ENCODE peak calls at places on chromosomes 2 and 18, in four cellular contexts. O is SK-N-SH, R is A549, L is HCT116. F is an unnamed sample.
A peak's percentile ranks its signal among the peaks of the same experiment; 100 is the strongest.

GRCh38 chr2:191910518-191910917 is 63.6 kb upstream of the CAVIN2 start:
- DNase-seq in O (no peak), R (no peak), L (no peak), F (no peak)

GRCh38 chr2:170723446-170723958 is 8.4 kb downstream of the SP5 start:
- DNase-seq in O (no peak), R (no peak), L (no peak), F (no peak)

GRCh38 chr2:120247851-120248250 is 4.8 kb upstream of the RALB start:
- DNase-seq in O (no peak), R (no peak), L (no peak), F (no peak)

GRCh38 chr18:79123948-79124347 is 54.8 kb downstream of the ATP9B start:
- DNase-seq in O (no peak), R (no peak), L (no peak), F (no peak)

GRCh38 chr2:20957745-20958144 is 86.1 kb downstream of the APOB start:
- DNase-seq in O (no peak), R (no peak), L (no peak), F (no peak)

GRCh38 chr2:69082430-69082997 is 69.5 kb downstream of the ANTXR1 start:
- DNase-seq in O (no peak), R (peak; percentile 80), L (no peak), F (no peak)

GRCh38 chr2:3236300-3236699 is 141.3 kb downstream of the EIPR1 start:
- DNase-seq in O (no peak), R (no peak), L (no peak), F (no peak)

GRCh38 chr18:69708844-69709243 is 238.8 kb downstream of the CD226 start:
- DNase-seq in O (no peak), R (no peak), L (no peak), F (no peak)

GRCh38 chr2:222714361-222715256 is 43.2 kb downstream of the MOGAT1 start:
- DNase-seq in O (no peak), R (no peak), L (no peak), F (no peak)

GRCh38 chr2:40332096-40332826 is 119.6 kb downstream of the SLC8A1 start:
- DNase-seq in O (peak; percentile 15), R (peak; percentile 5), L (no peak), F (no peak)

DNA sequence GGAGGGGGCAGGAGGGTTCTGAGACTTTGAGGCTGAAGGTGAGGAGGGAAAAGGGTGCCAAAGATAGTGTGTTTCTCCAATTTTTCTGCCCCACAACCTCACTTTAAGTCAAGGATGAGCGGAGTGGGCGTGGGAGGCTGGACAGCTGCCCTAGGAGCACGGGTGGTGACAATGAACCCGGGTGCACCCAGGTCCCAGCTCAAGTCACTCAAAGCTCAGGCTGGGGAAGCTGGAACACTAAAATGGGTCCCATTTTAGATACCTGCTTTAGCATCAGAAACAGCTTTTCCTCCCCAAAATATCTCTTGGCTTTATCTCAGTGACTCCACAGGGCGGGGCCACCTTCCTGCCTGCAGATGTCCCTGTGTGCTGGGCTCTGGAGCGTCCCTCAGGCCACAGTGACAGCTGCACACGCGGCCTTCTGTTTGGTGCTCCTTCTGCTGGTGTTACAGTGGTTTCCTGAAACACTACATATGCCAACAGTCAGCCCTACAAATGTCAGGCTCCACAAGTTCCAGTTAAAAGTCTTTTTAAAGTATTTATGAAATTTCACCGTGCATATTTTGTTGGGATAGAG is 1.4 kb upstream of the MBP start:
- DNase-seq in O (peak; percentile 43), R (no peak), L (no peak), F (no peak)
- TF ChIP-seq REST in O (no peak), R (no peak), L (no peak), F (no peak)

DNA sequence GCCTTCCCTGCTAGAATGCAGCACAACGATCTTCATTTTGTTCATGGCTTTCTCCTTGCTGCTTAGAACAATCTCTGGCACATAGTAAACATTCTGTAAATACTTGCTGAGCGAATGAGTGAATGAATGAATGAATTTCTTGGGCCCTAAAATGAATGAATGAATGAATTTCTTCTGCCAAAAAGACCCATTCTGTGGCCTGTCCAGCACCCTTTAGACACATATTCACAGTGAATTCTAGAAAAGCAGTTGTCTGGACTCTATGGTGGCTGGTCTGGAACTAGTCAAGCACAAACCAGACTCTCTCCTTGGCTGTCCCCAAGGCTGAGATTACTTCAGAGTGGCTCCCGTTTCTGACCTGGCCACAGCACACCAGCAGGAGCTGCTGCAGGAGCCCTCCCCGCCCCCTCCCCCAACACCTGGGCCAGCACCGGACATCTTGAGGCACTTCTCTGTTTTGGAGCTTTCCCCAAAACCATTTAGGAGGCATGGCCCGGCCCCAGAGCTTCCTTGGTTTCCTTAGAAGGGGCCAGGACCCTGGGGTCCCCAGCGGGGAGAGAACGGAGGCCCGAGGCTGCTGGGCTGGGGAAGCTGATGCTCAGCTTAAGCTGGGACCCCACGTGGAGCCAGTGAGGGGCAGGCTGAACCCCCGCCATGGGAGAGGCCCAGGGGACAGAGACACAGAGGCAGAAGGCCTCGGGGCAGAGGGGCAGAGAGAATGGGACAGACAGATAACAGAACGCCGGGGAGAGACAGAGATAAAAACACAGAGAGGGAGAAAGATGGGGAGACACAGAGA is 159.0 kb downstream of the ZFP36L2 start:
- DNase-seq in O (peak; percentile 60), R (no peak), L (no peak), F (peak; percentile 42)
- TF ChIP-seq RAD21 in O (no peak), R (no peak), L (no peak), F (no peak)

GRCh38 chr2:218781691-218782528 is at the start of gene CYP27A1:
- DNase-seq in O (peak; percentile 37), R (no peak), L (no peak), F (no peak)
- TF ChIP-seq REST in O (no peak), R (no peak), L (no peak), F (no peak)

GRCh38 chr2:100615886-100616285 is 53.1 kb downstream of the PDCL3 start:
- DNase-seq in O (no peak), R (no peak), L (no peak), F (no peak)

GRCh38 chr2:100615471-100615870 is 52.7 kb downstream of the PDCL3 start:
- DNase-seq in O (no peak), R (no peak), L (no peak), F (no peak)

GRCh38 chr2:100613719-100614118 is 50.9 kb downstream of the PDCL3 start:
- DNase-seq in O (no peak), R (no peak), L (no peak), F (no peak)

GRCh38 chr2:100612388-100613000 is 49.7 kb downstream of the PDCL3 start:
- DNase-seq in O (no peak), R (no peak), L (no peak), F (no peak)

GRCh38 chr2:100614455-100615000 is 51.7 kb downstream of the PDCL3 start:
- DNase-seq in O (no peak), R (no peak), L (no peak), F (no peak)
- TF ChIP-seq RAD21 in O (no peak), R (no peak), L (no peak), F (no peak)

GRCh38 chr2:158043181-158043948 is 58.3 kb upstream of the UPP2 start:
- DNase-seq in O (peak; percentile 43), R (no peak), L (no peak), F (no peak)
- TF ChIP-seq REST in O (no peak), R (no peak), L (no peak), F (no peak)

GRCh38 chr2:27211241-27211942 is 449 bp upstream of the ATRAID start:
- DNase-seq in O (peak; percentile 74), R (peak; percentile 43), L (no peak), F (peak; percentile 96)
- TF ChIP-seq RAD21 in O (no peak), R (no peak), L (no peak), F (no peak)

GRCh38 chr2:234495801-234496441 is 960 bp downstream of the ARL4C start:
- DNase-seq in O (peak; percentile 56), R (no peak), L (no peak), F (no peak)

GRCh38 chr2:234492687-234493086 is 4.2 kb downstream of the ARL4C start:
- DNase-seq in O (no peak), R (no peak), L (no peak), F (no peak)

GRCh38 chr2:234495076-234495800 is 1.6 kb downstream of the ARL4C start:
- DNase-seq in O (peak; percentile 56), R (no peak), L (no peak), F (no peak)

GRCh38 chr2:234493117-234493516 is 3.8 kb downstream of the ARL4C start:
- DNase-seq in O (no peak), R (no peak), L (no peak), F (no peak)

DNA sequence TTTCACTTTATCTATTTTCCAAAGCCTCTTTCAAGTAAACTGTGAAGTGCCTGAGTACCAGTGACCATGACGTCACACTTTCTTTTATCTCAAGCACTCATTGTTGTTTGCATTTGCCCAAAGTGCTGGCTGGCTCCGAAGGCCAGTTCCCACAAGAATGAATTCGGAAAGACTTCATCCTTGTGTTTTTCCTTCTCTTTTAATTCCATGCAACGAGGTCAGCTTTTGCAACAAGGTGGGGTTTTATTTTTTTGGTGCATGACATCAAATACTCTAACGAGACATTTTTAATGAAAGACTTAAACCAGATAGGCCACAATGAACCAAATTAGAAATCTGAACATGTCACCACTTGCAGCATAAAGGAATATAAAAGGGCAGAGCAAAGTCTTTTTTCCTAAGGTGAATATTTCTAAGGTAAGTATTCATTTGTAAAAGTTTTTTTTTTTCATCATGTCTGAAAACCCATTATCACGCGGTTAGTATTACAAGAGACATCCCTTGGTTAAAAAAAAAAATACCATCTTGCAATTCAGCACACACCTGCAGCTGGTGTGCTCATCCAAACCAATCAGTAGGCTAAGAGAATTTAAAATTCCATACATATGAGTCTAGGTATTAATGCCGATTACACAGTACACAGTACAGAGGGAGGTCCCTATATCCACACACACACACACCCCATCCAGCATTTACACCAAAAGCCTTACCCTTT is 2.4 kb downstream of the ARL4C start:
- DNase-seq in O (no peak), R (peak; percentile 49), L (no peak), F (no peak)
- TF ChIP-seq REST in O (no peak), R (no peak), L (no peak), F (no peak)

F was measured in K562.